ENCODE peak calls at places on chromosomes 1 and 21, in ten cellular contexts. O, Q, X, S, G, I, J, D, C and Z are unnamed samples.
A peak's percentile ranks its signal among the peaks of the same experiment; 100 is the strongest.

GRCh38 chr1:234213576-234214128 is 159.6 kb upstream of the COA6 start:
- DNase-seq in S (peak; percentile 82), X (no peak), G (no peak), D (no peak), Q (no peak), C (no peak), O (no peak), J (no peak), I (no peak), Z (no peak)

GRCh38 chr1:12088607-12089006 is 25.5 kb downstream of the TNFRSF8 start:
- DNase-seq in Q (no peak), C (no peak), D (no peak), I (peak; percentile 34), O (peak; percentile 26), X (no peak), J (no peak), G (peak; percentile 26), S (peak; percentile 51), Z (no peak)

GRCh38 chr1:165827199-165828102 is at the start of gene UCK2:
- DNase-seq in I (peak; percentile 87), X (peak; percentile 76), J (peak; percentile 82), S (peak; percentile 88), C (peak; percentile 70), D (peak; percentile 89), G (peak; percentile 82), O (peak; percentile 82), Q (peak; percentile 70), Z (peak; percentile 85)

GRCh38 chr1:246782120-246782900 is 58.1 kb downstream of the SCCPDH start:
- DNase-seq in I (no peak), J (peak; percentile 57), C (no peak), O (peak; percentile 59), S (peak; percentile 99), D (no peak), Q (no peak), G (no peak), X (peak; percentile 73), Z (peak; percentile 29)

GRCh38 chr1:218642033-218642954 is 297.2 kb downstream of the TGFB2 start:
- DNase-seq in G (no peak), S (no peak), O (no peak), D (no peak), C (no peak), I (no peak), Q (no peak), J (no peak), X (no peak), Z (no peak)

GRCh38 chr21:25986928-25987327 is 183.6 kb downstream of the APP start:
- DNase-seq in J (no peak), D (no peak), Q (no peak), O (no peak), X (no peak), C (no peak), S (no peak), G (no peak), I (no peak), Z (no peak)

GRCh38 chr1:195733408-195733807 is 874.8 kb downstream of the KCNT2 start:
- DNase-seq in C (no peak), Q (no peak), X (no peak), J (no peak), S (no peak), O (no peak), I (no peak), D (no peak), G (no peak), Z (no peak)

GRCh38 chr1:212310383-212310782 is 25.2 kb downstream of the PPP2R5A start:
- DNase-seq in J (no peak), C (no peak), X (no peak), D (no peak), G (no peak), S (no peak), Q (no peak), O (no peak), I (no peak), Z (no peak)

GRCh38 chr1:72186733-72187307 is 95.5 kb downstream of the NEGR1 start:
- DNase-seq in O (no peak), G (no peak), J (no peak), Q (no peak), C (no peak), I (no peak), D (no peak), S (peak; percentile 14), X (no peak), Z (no peak)

GRCh38 chr21:45085700-45086099 is 11.3 kb downstream of the ADARB1 start:
- DNase-seq in D (no peak), X (no peak), I (no peak), O (no peak), G (no peak), Q (no peak), J (no peak), C (no peak), S (no peak), Z (no peak)
- TF ChIP-seq POLR2A in D (no peak), X (no peak), I (no peak), O (no peak), G (no peak), Q (no peak), J (no peak), C (no peak), S (no peak), Z (no peak)

GRCh38 chr1:202144510-202145324 is at the start of gene ARL8A:
- DNase-seq in Q (peak; percentile 82), J (peak; percentile 70), S (peak; percentile 68), X (peak; percentile 62), I (peak; percentile 80), C (peak; percentile 64), O (peak; percentile 86), D (peak; percentile 68), G (peak; percentile 73), Z (peak; percentile 74)

GRCh38 chr1:202140833-202141232 is 3.7 kb downstream of the ARL8A start:
- DNase-seq in D (no peak), C (no peak), J (no peak), S (no peak), X (no peak), G (no peak), I (no peak), Q (no peak), O (no peak), Z (no peak)

GRCh38 chr1:202143768-202144509 is 598 bp downstream of the ARL8A start:
- DNase-seq in S (peak; percentile 80), G (no peak), Q (no peak), X (peak; percentile 44), I (peak; percentile 36), D (peak; percentile 35), J (no peak), O (peak; percentile 58), C (no peak), Z (peak; percentile 37)

GRCh38 chr1:202145325-202146140 is 996 bp upstream of the ARL8A start:
- DNase-seq in C (no peak), X (peak; percentile 35), O (no peak), I (no peak), G (no peak), S (peak; percentile 57), D (no peak), Q (no peak), J (no peak), Z (no peak)

GRCh38 chr1:202143011-202143767 is 1.3 kb downstream of the ARL8A start:
- DNase-seq in I (peak; percentile 34), O (peak; percentile 45), S (peak; percentile 82), C (no peak), G (no peak), D (peak; percentile 33), Q (peak; percentile 67), X (no peak), J (no peak), Z (peak; percentile 32)
- TF ChIP-seq POLR2A in I (no peak), O (no peak), S (no peak), C (no peak), G (no peak), D (peak; percentile 15), Q (peak; percentile 24), X (no peak), J (no peak), Z (no peak)

GRCh38 chr21:10575311-10575667 is 53.9 kb downstream of the TPTE start:
- DNase-seq in S (no peak), C (no peak), Q (no peak), I (no peak), J (no peak), X (no peak), G (no peak), D (no peak), O (no peak), Z (no peak)
- TF ChIP-seq POLR2A in S (no peak), C (no peak), Q (no peak), I (no peak), J (no peak), X (no peak), G (no peak), D (no peak), O (no peak), Z (no peak)

GRCh38 chr1:9293512-9294439 is 1.1 kb downstream of the SPSB1 start:
- DNase-seq in J (no peak), D (no peak), O (peak; percentile 37), I (peak; percentile 55), G (peak; percentile 33), S (peak; percentile 45), C (no peak), X (no peak), Q (no peak), Z (peak; percentile 27)

GRCh38 chr1:9291914-9292360 is 757 bp upstream of the SPSB1 start:
- DNase-seq in C (no peak), Q (peak; percentile 46), I (peak; percentile 87), G (peak; percentile 75), D (no peak), S (no peak), J (peak; percentile 75), X (no peak), O (peak; percentile 50), Z (peak; percentile 14)

GRCh38 chr1:9293241-9293511 is 482 bp downstream of the SPSB1 start:
- DNase-seq in J (no peak), D (no peak), S (no peak), G (no peak), C (no peak), O (no peak), X (no peak), I (no peak), Q (no peak), Z (no peak)

GRCh38 chr1:9294440-9294773 is 1.7 kb downstream of the SPSB1 start:
- DNase-seq in Q (peak; percentile 41), S (peak; percentile 47), G (no peak), C (no peak), D (no peak), O (no peak), I (no peak), X (no peak), J (no peak), Z (no peak)

DNA sequence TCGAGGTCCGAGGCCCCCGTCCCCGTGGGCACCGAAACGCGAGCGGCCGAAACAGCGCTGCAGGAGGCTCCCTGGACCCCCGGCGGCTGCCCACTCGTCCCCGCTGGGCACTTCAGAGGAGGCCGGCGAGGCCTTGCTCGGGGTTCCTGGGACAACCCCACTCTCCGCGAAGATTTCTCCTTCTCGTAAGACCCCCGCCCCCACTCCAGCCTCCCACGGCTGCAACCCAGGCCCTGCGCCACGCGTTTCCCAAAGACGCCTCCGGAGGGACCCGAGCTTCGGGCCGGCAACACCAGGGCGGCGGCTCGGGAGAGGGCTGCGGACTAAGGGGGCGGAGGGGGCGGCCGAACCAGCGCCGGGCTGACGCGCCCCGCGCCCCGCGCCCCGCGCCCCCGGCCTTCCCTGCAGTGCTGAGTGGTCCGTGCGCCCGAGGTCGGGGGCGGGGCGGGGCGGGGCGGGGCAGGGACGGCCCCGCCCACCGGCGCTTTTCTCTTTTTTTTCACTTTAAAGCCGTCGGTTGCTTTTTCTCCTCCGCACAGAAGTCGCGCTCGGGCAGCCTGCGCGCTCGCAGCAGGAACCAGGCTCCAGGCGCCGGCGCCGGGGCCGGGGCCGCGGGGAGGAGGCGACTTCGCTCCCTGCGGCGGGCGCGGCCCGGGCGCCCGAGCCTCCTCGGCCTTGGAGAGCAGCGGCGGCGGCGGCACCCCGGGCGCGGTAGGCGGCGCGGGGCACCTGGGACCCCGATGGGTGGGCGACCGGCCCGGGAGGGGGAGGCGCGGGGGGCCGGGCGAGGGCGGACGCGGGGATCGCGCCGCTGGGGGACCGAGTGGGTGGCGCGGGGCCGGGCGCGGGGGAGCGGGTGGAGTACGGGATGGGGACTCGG is at the start of gene SPSB1:
- DNase-seq in X (no peak), Q (peak; percentile 73), O (peak; percentile 79), I (peak; percentile 88), C (peak; percentile 52), D (no peak), G (peak; percentile 84), S (peak; percentile 79), J (peak; percentile 86), Z (peak; percentile 48)
- TF ChIP-seq POLR2A in X (peak; percentile 59), Q (peak; percentile 72), O (peak; percentile 60), I (peak; percentile 73), C (no peak), D (peak; percentile 67), G (no peak), S (peak; percentile 47), J (peak; percentile 60), Z (no peak)